ENCODE peak calls at places on chromosomes 5 and 9, in ten cellular contexts. One of them, this sample, is unnamed.

GRCh38 chr5:142200387-142200786 is 91.8 kb downstream of the NDFIP1 start:
- DNase-seq in tibial artery: no peak
- DNase-seq in right lobe of liver: no peak
- DNase-seq in fibroblast of mammary gland: no peak
- DNase-seq in endodermal cell: no peak
- DNase-seq in body of pancreas: no peak
- DNase-seq in GM23338: no peak
- DNase-seq in BJ: no peak
- DNase-seq in HCT116: no peak
- DNase-seq in CD8-positive, alpha-beta memory T cell: no peak
- DNase-seq in this sample: no peak

GRCh38 chr5:109718216-109718615 is 28.5 kb downstream of the MAN2A1 start:
- DNase-seq in body of pancreas: no peak
- DNase-seq in GM23338: no peak
- DNase-seq in CD8-positive, alpha-beta memory T cell: no peak
- DNase-seq in HCT116: no peak
- DNase-seq in BJ: no peak
- DNase-seq in fibroblast of mammary gland: no peak
- DNase-seq in right lobe of liver: no peak
- DNase-seq in tibial artery: no peak
- DNase-seq in endodermal cell: no peak
- DNase-seq in this sample: no peak

GRCh38 chr9:128257086-128257825 is 18.6 kb downstream of the GOLGA2 start:
- DNase-seq in GM23338: no peak
- DNase-seq in body of pancreas: no peak
- DNase-seq in fibroblast of mammary gland: no peak
- DNase-seq in HCT116: no peak
- DNase-seq in right lobe of liver: no peak
- DNase-seq in CD8-positive, alpha-beta memory T cell: no peak
- DNase-seq in BJ: no peak
- DNase-seq in tibial artery: no peak
- DNase-seq in endodermal cell: no peak
- DNase-seq in this sample: no peak

GRCh38 chr5:130400091-130400490 is 495.8 kb downstream of the CHSY3 start:
- DNase-seq in tibial artery: no peak
- DNase-seq in body of pancreas: no peak
- DNase-seq in GM23338: no peak
- DNase-seq in endodermal cell: no peak
- DNase-seq in CD8-positive, alpha-beta memory T cell: no peak
- DNase-seq in fibroblast of mammary gland: peak
- DNase-seq in BJ: peak
- DNase-seq in HCT116: no peak
- DNase-seq in right lobe of liver: no peak
- DNase-seq in this sample: no peak

GRCh38 chr9:117546894-117547293 is 132.0 kb upstream of the ASTN2 start:
- DNase-seq in tibial artery: no peak
- DNase-seq in CD8-positive, alpha-beta memory T cell: no peak
- DNase-seq in right lobe of liver: peak
- DNase-seq in GM23338: peak
- DNase-seq in endodermal cell: peak
- DNase-seq in BJ: no peak
- DNase-seq in body of pancreas: peak
- DNase-seq in HCT116: no peak
- DNase-seq in fibroblast of mammary gland: no peak
- DNase-seq in this sample: no peak

GRCh38 chr5:163565931-163566608 is 60.7 kb downstream of the MAT2B start:
- DNase-seq in HCT116: no peak
- DNase-seq in right lobe of liver: peak
- DNase-seq in GM23338: peak
- DNase-seq in fibroblast of mammary gland: no peak
- DNase-seq in CD8-positive, alpha-beta memory T cell: peak
- DNase-seq in tibial artery: no peak
- DNase-seq in BJ: no peak
- DNase-seq in endodermal cell: peak
- DNase-seq in body of pancreas: peak
- DNase-seq in this sample: no peak

GRCh38 chr5:137265457-137265856 is 233.7 kb downstream of the SPOCK1 start:
- DNase-seq in tibial artery: no peak
- DNase-seq in HCT116: no peak
- DNase-seq in GM23338: no peak
- DNase-seq in body of pancreas: no peak
- DNase-seq in right lobe of liver: no peak
- DNase-seq in fibroblast of mammary gland: peak
- DNase-seq in endodermal cell: no peak
- DNase-seq in CD8-positive, alpha-beta memory T cell: no peak
- DNase-seq in BJ: no peak
- DNase-seq in this sample: no peak

GRCh38 chr5:36164461-36164860 is 12.6 kb downstream of the SKP2 start:
- DNase-seq in endodermal cell: no peak
- DNase-seq in HCT116: no peak
- DNase-seq in BJ: no peak
- DNase-seq in fibroblast of mammary gland: no peak
- DNase-seq in GM23338: no peak
- DNase-seq in body of pancreas: no peak
- DNase-seq in right lobe of liver: no peak
- DNase-seq in CD8-positive, alpha-beta memory T cell: no peak
- DNase-seq in tibial artery: no peak
- DNase-seq in this sample: no peak

GRCh38 chr5:7815757-7816534 is 35.0 kb downstream of the CFAP90 start:
- DNase-seq in BJ: no peak
- DNase-seq in right lobe of liver: peak
- DNase-seq in GM23338: peak
- DNase-seq in HCT116: peak
- DNase-seq in body of pancreas: peak
- DNase-seq in tibial artery: peak
- DNase-seq in CD8-positive, alpha-beta memory T cell: peak
- DNase-seq in fibroblast of mammary gland: peak
- DNase-seq in endodermal cell: peak
- DNase-seq in this sample: no peak

GRCh38 chr9:19748278-19749126 is 40.3 kb downstream of the SLC24A2 start:
- DNase-seq in fibroblast of mammary gland: peak
- DNase-seq in tibial artery: no peak
- DNase-seq in endodermal cell: no peak
- DNase-seq in right lobe of liver: no peak
- DNase-seq in body of pancreas: no peak
- DNase-seq in GM23338: no peak
- DNase-seq in BJ: no peak
- DNase-seq in CD8-positive, alpha-beta memory T cell: no peak
- DNase-seq in HCT116: no peak
- DNase-seq in this sample: no peak

GRCh38 chr5:173198049-173198448 is 37.0 kb downstream of the NKX2-5 start:
- DNase-seq in tibial artery: no peak
- DNase-seq in GM23338: no peak
- DNase-seq in body of pancreas: no peak
- DNase-seq in HCT116: no peak
- DNase-seq in right lobe of liver: no peak
- DNase-seq in CD8-positive, alpha-beta memory T cell: no peak
- DNase-seq in BJ: no peak
- DNase-seq in endodermal cell: no peak
- DNase-seq in fibroblast of mammary gland: no peak
- DNase-seq in this sample: no peak

GRCh38 chr9:107737987-107738743 is 248.6 kb upstream of the KLF4 start:
- DNase-seq in CD8-positive, alpha-beta memory T cell: no peak
- DNase-seq in BJ: no peak
- DNase-seq in body of pancreas: peak
- DNase-seq in right lobe of liver: no peak
- DNase-seq in HCT116: no peak
- DNase-seq in endodermal cell: no peak
- DNase-seq in fibroblast of mammary gland: peak
- DNase-seq in GM23338: no peak
- DNase-seq in tibial artery: peak
- DNase-seq in this sample: peak

GRCh38 chr9:133141833-133142594 is 21.0 kb upstream of the RALGDS start:
- DNase-seq in endodermal cell: no peak
- DNase-seq in BJ: no peak
- DNase-seq in HCT116: no peak
- DNase-seq in CD8-positive, alpha-beta memory T cell: peak
- DNase-seq in body of pancreas: peak
- DNase-seq in tibial artery: no peak
- DNase-seq in GM23338: no peak
- DNase-seq in fibroblast of mammary gland: no peak
- DNase-seq in right lobe of liver: no peak
- DNase-seq in this sample: no peak

GRCh38 chr5:147065071-147065470 is 169.8 kb upstream of the STK32A start:
- DNase-seq in right lobe of liver: no peak
- DNase-seq in GM23338: no peak
- DNase-seq in tibial artery: no peak
- DNase-seq in CD8-positive, alpha-beta memory T cell: no peak
- DNase-seq in body of pancreas: no peak
- DNase-seq in endodermal cell: no peak
- DNase-seq in HCT116: no peak
- DNase-seq in fibroblast of mammary gland: no peak
- DNase-seq in BJ: no peak
- DNase-seq in this sample: no peak

GRCh38 chr5:157266286-157267007 is 524 bp downstream of the CYFIP2 start:
- DNase-seq in GM23338: peak
- DNase-seq in CD8-positive, alpha-beta memory T cell: peak
- DNase-seq in HCT116: no peak
- DNase-seq in tibial artery: no peak
- DNase-seq in fibroblast of mammary gland: no peak
- DNase-seq in right lobe of liver: peak
- DNase-seq in body of pancreas: peak
- DNase-seq in endodermal cell: peak
- DNase-seq in BJ: no peak
- DNase-seq in this sample: no peak

GRCh38 chr9:136799854-136800657 is 3.9 kb downstream of the CCDC183 start:
- DNase-seq in body of pancreas: peak
- DNase-seq in CD8-positive, alpha-beta memory T cell: peak
- DNase-seq in tibial artery: no peak
- DNase-seq in HCT116: peak
- DNase-seq in fibroblast of mammary gland: peak
- DNase-seq in BJ: no peak
- DNase-seq in GM23338: peak
- DNase-seq in right lobe of liver: peak
- DNase-seq in endodermal cell: peak
- DNase-seq in this sample: peak
- H3K4me3 ChIP-seq in body of pancreas: peak
- H3K4me3 ChIP-seq in CD8-positive, alpha-beta memory T cell: peak
- H3K4me3 ChIP-seq in tibial artery: peak
- H3K4me3 ChIP-seq in HCT116: peak
- H3K4me3 ChIP-seq in fibroblast of mammary gland: peak
- H3K4me3 ChIP-seq in BJ: peak
- H3K4me3 ChIP-seq in GM23338: peak
- H3K4me3 ChIP-seq in right lobe of liver: peak
- H3K4me3 ChIP-seq in endodermal cell: peak
- H3K4me3 ChIP-seq in this sample: peak

DNA sequence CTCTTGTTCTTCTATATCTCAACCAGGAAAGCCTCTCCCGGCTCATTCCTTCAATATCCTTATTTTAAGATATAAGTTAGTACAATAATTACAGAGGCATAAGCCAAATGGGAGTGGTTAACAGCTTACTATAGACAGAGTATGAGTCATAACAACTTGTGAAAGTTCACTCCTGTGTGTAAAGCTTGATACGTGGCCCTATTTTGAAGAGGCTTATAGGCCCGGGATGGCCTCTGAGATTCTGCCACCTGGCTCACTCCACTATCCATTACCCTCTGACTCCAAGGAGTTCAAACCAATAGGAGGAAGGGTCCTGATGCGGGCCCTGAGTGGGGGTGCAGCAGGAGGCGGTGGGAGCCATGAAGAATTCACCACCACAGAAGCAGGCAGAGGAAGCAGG is 36.6 kb downstream of the B4GALT1 start:
- DNase-seq in HCT116: no peak
- DNase-seq in CD8-positive, alpha-beta memory T cell: no peak
- DNase-seq in BJ: no peak
- DNase-seq in tibial artery: peak
- DNase-seq in right lobe of liver: no peak
- DNase-seq in endodermal cell: no peak
- DNase-seq in body of pancreas: no peak
- DNase-seq in fibroblast of mammary gland: peak
- DNase-seq in GM23338: no peak
- DNase-seq in this sample: no peak
- H3K4me3 ChIP-seq in HCT116: no peak
- H3K4me3 ChIP-seq in CD8-positive, alpha-beta memory T cell: no peak
- H3K4me3 ChIP-seq in BJ: no peak
- H3K4me3 ChIP-seq in tibial artery: no peak
- H3K4me3 ChIP-seq in right lobe of liver: no peak
- H3K4me3 ChIP-seq in endodermal cell: no peak
- H3K4me3 ChIP-seq in body of pancreas: no peak
- H3K4me3 ChIP-seq in fibroblast of mammary gland: no peak
- H3K4me3 ChIP-seq in GM23338: no peak
- H3K4me3 ChIP-seq in this sample: no peak

GRCh38 chr9:130849356-130849755 is 14.3 kb downstream of the ABL1 start:
- DNase-seq in endodermal cell: no peak
- DNase-seq in HCT116: no peak
- DNase-seq in GM23338: no peak
- DNase-seq in CD8-positive, alpha-beta memory T cell: no peak
- DNase-seq in right lobe of liver: no peak
- DNase-seq in tibial artery: no peak
- DNase-seq in body of pancreas: no peak
- DNase-seq in fibroblast of mammary gland: no peak
- DNase-seq in BJ: no peak
- DNase-seq in this sample: no peak
- H3K4me3 ChIP-seq in endodermal cell: no peak
- H3K4me3 ChIP-seq in HCT116: no peak
- H3K4me3 ChIP-seq in GM23338: no peak
- H3K4me3 ChIP-seq in CD8-positive, alpha-beta memory T cell: no peak
- H3K4me3 ChIP-seq in right lobe of liver: no peak
- H3K4me3 ChIP-seq in tibial artery: no peak
- H3K4me3 ChIP-seq in body of pancreas: no peak
- H3K4me3 ChIP-seq in fibroblast of mammary gland: no peak
- H3K4me3 ChIP-seq in BJ: no peak
- H3K4me3 ChIP-seq in this sample: no peak

GRCh38 chr5:149419532-149420485 is 40.7 kb upstream of the IL17B start:
- DNase-seq in body of pancreas: no peak
- DNase-seq in BJ: no peak
- DNase-seq in fibroblast of mammary gland: peak
- DNase-seq in endodermal cell: no peak
- DNase-seq in CD8-positive, alpha-beta memory T cell: no peak
- DNase-seq in GM23338: no peak
- DNase-seq in tibial artery: no peak
- DNase-seq in HCT116: no peak
- DNase-seq in right lobe of liver: no peak
- DNase-seq in this sample: no peak

GRCh38 chr5:149418910-149419531 is 39.9 kb upstream of the IL17B start:
- DNase-seq in HCT116: no peak
- DNase-seq in right lobe of liver: no peak
- DNase-seq in GM23338: no peak
- DNase-seq in tibial artery: no peak
- DNase-seq in BJ: no peak
- DNase-seq in endodermal cell: no peak
- DNase-seq in body of pancreas: no peak
- DNase-seq in CD8-positive, alpha-beta memory T cell: no peak
- DNase-seq in fibroblast of mammary gland: no peak
- DNase-seq in this sample: no peak

GRCh38 chr5:149421834-149422233 is 42.7 kb upstream of the IL17B start:
- DNase-seq in BJ: no peak
- DNase-seq in GM23338: no peak
- DNase-seq in right lobe of liver: no peak
- DNase-seq in CD8-positive, alpha-beta memory T cell: no peak
- DNase-seq in tibial artery: no peak
- DNase-seq in endodermal cell: no peak
- DNase-seq in HCT116: no peak
- DNase-seq in fibroblast of mammary gland: peak
- DNase-seq in body of pancreas: no peak
- DNase-seq in this sample: no peak

GRCh38 chr5:149421372-149421685 is 42.2 kb upstream of the IL17B start:
- DNase-seq in endodermal cell: no peak
- DNase-seq in CD8-positive, alpha-beta memory T cell: no peak
- DNase-seq in BJ: no peak
- DNase-seq in GM23338: no peak
- DNase-seq in right lobe of liver: no peak
- DNase-seq in HCT116: no peak
- DNase-seq in tibial artery: no peak
- DNase-seq in fibroblast of mammary gland: no peak
- DNase-seq in body of pancreas: no peak
- DNase-seq in this sample: no peak

GRCh38 chr5:149420509-149421371 is 41.6 kb upstream of the IL17B start:
- DNase-seq in right lobe of liver: no peak
- DNase-seq in GM23338: no peak
- DNase-seq in HCT116: no peak
- DNase-seq in BJ: peak
- DNase-seq in body of pancreas: no peak
- DNase-seq in endodermal cell: no peak
- DNase-seq in CD8-positive, alpha-beta memory T cell: no peak
- DNase-seq in tibial artery: peak
- DNase-seq in fibroblast of mammary gland: peak
- DNase-seq in this sample: no peak
- H3K4me3 ChIP-seq in right lobe of liver: no peak
- H3K4me3 ChIP-seq in GM23338: no peak
- H3K4me3 ChIP-seq in HCT116: no peak
- H3K4me3 ChIP-seq in BJ: no peak
- H3K4me3 ChIP-seq in body of pancreas: no peak
- H3K4me3 ChIP-seq in endodermal cell: no peak
- H3K4me3 ChIP-seq in CD8-positive, alpha-beta memory T cell: no peak
- H3K4me3 ChIP-seq in tibial artery: peak
- H3K4me3 ChIP-seq in fibroblast of mammary gland: no peak
- H3K4me3 ChIP-seq in this sample: no peak

This sample was measured in RWPE2.